ENCODE peak calls at places on chromosomes 2 and 18, in seven cellular contexts. One of them, this sample, is unnamed.

GRCh38 chr2:65700004-65700651 is 267.7 kb upstream of the SPRED2 start:
- DNase-seq in astrocyte of the spinal cord: no peak
- DNase-seq in foreskin fibroblast: no peak
- DNase-seq in fibroblast of the aortic adventitia: no peak
- DNase-seq in HCT116: no peak
- DNase-seq in fibroblast of pulmonary artery: no peak
- DNase-seq in epithelial cell of proximal tubule: no peak
- DNase-seq in this sample: no peak

GRCh38 chr18:34122724-34123334 is 101.9 kb downstream of the NOL4 start:
- DNase-seq in astrocyte of the spinal cord: peak
- DNase-seq in fibroblast of the aortic adventitia: peak
- DNase-seq in epithelial cell of proximal tubule: peak
- DNase-seq in fibroblast of pulmonary artery: peak
- DNase-seq in HCT116: peak
- DNase-seq in foreskin fibroblast: peak
- DNase-seq in this sample: peak

GRCh38 chr18:52150050-52150449 is 189.9 kb upstream of the DCC start:
- DNase-seq in fibroblast of pulmonary artery: no peak
- DNase-seq in astrocyte of the spinal cord: no peak
- DNase-seq in epithelial cell of proximal tubule: no peak
- DNase-seq in HCT116: no peak
- DNase-seq in fibroblast of the aortic adventitia: no peak
- DNase-seq in foreskin fibroblast: no peak
- DNase-seq in this sample: no peak

GRCh38 chr2:31384351-31384750 is 30.2 kb downstream of the XDH start:
- DNase-seq in astrocyte of the spinal cord: peak
- DNase-seq in epithelial cell of proximal tubule: peak
- DNase-seq in HCT116: peak
- DNase-seq in fibroblast of the aortic adventitia: peak
- DNase-seq in foreskin fibroblast: peak
- DNase-seq in fibroblast of pulmonary artery: peak
- DNase-seq in this sample: no peak

GRCh38 chr18:41849632-41850031 is 105.4 kb upstream of the PIK3C3 start:
- DNase-seq in foreskin fibroblast: no peak
- DNase-seq in epithelial cell of proximal tubule: no peak
- DNase-seq in fibroblast of the aortic adventitia: no peak
- DNase-seq in HCT116: no peak
- DNase-seq in astrocyte of the spinal cord: no peak
- DNase-seq in fibroblast of pulmonary artery: no peak
- DNase-seq in this sample: peak

GRCh38 chr18:62759704-62760402 is 44.5 kb downstream of the PHLPP1 start:
- DNase-seq in HCT116: no peak
- DNase-seq in fibroblast of the aortic adventitia: peak
- DNase-seq in astrocyte of the spinal cord: peak
- DNase-seq in fibroblast of pulmonary artery: peak
- DNase-seq in foreskin fibroblast: peak
- DNase-seq in epithelial cell of proximal tubule: no peak
- DNase-seq in this sample: no peak

GRCh38 chr2:219124379-219125110 is 36.1 kb downstream of the NHEJ1 start:
- DNase-seq in epithelial cell of proximal tubule: no peak
- DNase-seq in fibroblast of pulmonary artery: peak
- DNase-seq in HCT116: no peak
- DNase-seq in fibroblast of the aortic adventitia: peak
- DNase-seq in astrocyte of the spinal cord: peak
- DNase-seq in foreskin fibroblast: peak
- DNase-seq in this sample: no peak

GRCh38 chr2:62672601-62673000 is 32.9 kb upstream of the EHBP1 start:
- DNase-seq in HCT116: no peak
- DNase-seq in foreskin fibroblast: peak
- DNase-seq in astrocyte of the spinal cord: peak
- DNase-seq in epithelial cell of proximal tubule: peak
- DNase-seq in fibroblast of pulmonary artery: peak
- DNase-seq in fibroblast of the aortic adventitia: peak
- DNase-seq in this sample: no peak

GRCh38 chr2:172242968-172243367 is 140.3 kb upstream of the DLX2 start:
- DNase-seq in epithelial cell of proximal tubule: no peak
- DNase-seq in HCT116: no peak
- DNase-seq in foreskin fibroblast: no peak
- DNase-seq in astrocyte of the spinal cord: no peak
- DNase-seq in fibroblast of the aortic adventitia: no peak
- DNase-seq in fibroblast of pulmonary artery: peak
- DNase-seq in this sample: no peak

GRCh38 chr2:1660656-1661650 is 83.4 kb downstream of the PXDN start:
- DNase-seq in HCT116: no peak
- DNase-seq in fibroblast of the aortic adventitia: no peak
- DNase-seq in astrocyte of the spinal cord: no peak
- DNase-seq in epithelial cell of proximal tubule: no peak
- DNase-seq in foreskin fibroblast: no peak
- DNase-seq in fibroblast of pulmonary artery: no peak
- DNase-seq in this sample: no peak

GRCh38 chr2:199659207-199659606 is 191.8 kb downstream of the FTCDNL1 start:
- DNase-seq in fibroblast of the aortic adventitia: peak
- DNase-seq in epithelial cell of proximal tubule: no peak
- DNase-seq in fibroblast of pulmonary artery: peak
- DNase-seq in foreskin fibroblast: peak
- DNase-seq in astrocyte of the spinal cord: peak
- DNase-seq in HCT116: no peak
- DNase-seq in this sample: no peak

GRCh38 chr2:110659248-110659647 is 18.6 kb downstream of the BUB1 start:
- DNase-seq in fibroblast of the aortic adventitia: peak
- DNase-seq in foreskin fibroblast: no peak
- DNase-seq in fibroblast of pulmonary artery: peak
- DNase-seq in HCT116: no peak
- DNase-seq in astrocyte of the spinal cord: no peak
- DNase-seq in epithelial cell of proximal tubule: no peak
- DNase-seq in this sample: no peak

GRCh38 chr2:110664135-110664534 is 13.7 kb downstream of the BUB1 start:
- DNase-seq in foreskin fibroblast: no peak
- DNase-seq in fibroblast of pulmonary artery: no peak
- DNase-seq in fibroblast of the aortic adventitia: no peak
- DNase-seq in HCT116: no peak
- DNase-seq in astrocyte of the spinal cord: no peak
- DNase-seq in epithelial cell of proximal tubule: no peak
- DNase-seq in this sample: no peak

GRCh38 chr2:110657721-110658305 is 20.1 kb downstream of the BUB1 start:
- DNase-seq in fibroblast of the aortic adventitia: no peak
- DNase-seq in foreskin fibroblast: no peak
- DNase-seq in HCT116: no peak
- DNase-seq in fibroblast of pulmonary artery: no peak
- DNase-seq in astrocyte of the spinal cord: no peak
- DNase-seq in epithelial cell of proximal tubule: peak
- DNase-seq in this sample: no peak

GRCh38 chr2:110662560-110662959 is 15.3 kb downstream of the BUB1 start:
- DNase-seq in astrocyte of the spinal cord: no peak
- DNase-seq in fibroblast of pulmonary artery: peak
- DNase-seq in epithelial cell of proximal tubule: no peak
- DNase-seq in foreskin fibroblast: no peak
- DNase-seq in HCT116: no peak
- DNase-seq in fibroblast of the aortic adventitia: peak
- DNase-seq in this sample: no peak

DNA sequence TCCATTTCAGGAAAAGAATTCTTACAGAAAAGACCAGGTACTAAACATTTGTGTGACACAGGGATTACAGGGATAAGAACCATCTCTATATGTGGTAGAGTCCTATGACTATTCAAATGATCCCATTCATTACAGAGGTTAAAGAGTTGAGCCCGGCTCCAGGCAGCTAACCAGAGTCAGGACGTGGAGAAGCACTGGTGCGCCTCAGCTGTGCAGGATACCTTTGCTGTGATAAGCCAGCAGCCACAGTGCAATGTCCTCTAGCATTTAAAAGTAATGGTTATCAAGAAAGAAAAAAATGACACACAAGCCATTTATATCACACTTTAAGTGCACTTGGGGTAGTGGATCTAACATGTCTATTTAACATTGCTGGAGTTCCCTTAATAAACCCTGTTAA is 17.3 kb downstream of the BUB1 start:
- DNase-seq in HCT116: no peak
- DNase-seq in fibroblast of the aortic adventitia: no peak
- DNase-seq in astrocyte of the spinal cord: no peak
- DNase-seq in epithelial cell of proximal tubule: no peak
- DNase-seq in fibroblast of pulmonary artery: no peak
- DNase-seq in foreskin fibroblast: no peak
- DNase-seq in this sample: no peak
- TF ChIP-seq CTCF in HCT116: no peak
- TF ChIP-seq CTCF in fibroblast of the aortic adventitia: no peak
- TF ChIP-seq CTCF in astrocyte of the spinal cord: no peak
- TF ChIP-seq CTCF in epithelial cell of proximal tubule: no peak
- TF ChIP-seq CTCF in fibroblast of pulmonary artery: no peak
- TF ChIP-seq CTCF in foreskin fibroblast: no peak
- TF ChIP-seq CTCF in this sample: no peak

GRCh38 chr2:157874997-157875719 is 972 bp downstream of the ACVR1 start:
- DNase-seq in fibroblast of the aortic adventitia: peak
- DNase-seq in astrocyte of the spinal cord: peak
- DNase-seq in HCT116: no peak
- DNase-seq in epithelial cell of proximal tubule: no peak
- DNase-seq in foreskin fibroblast: peak
- DNase-seq in fibroblast of pulmonary artery: peak
- DNase-seq in this sample: no peak

GRCh38 chr2:157876066-157876770 is at the start of gene ACVR1:
- DNase-seq in astrocyte of the spinal cord: peak
- DNase-seq in foreskin fibroblast: peak
- DNase-seq in HCT116: peak
- DNase-seq in epithelial cell of proximal tubule: no peak
- DNase-seq in fibroblast of pulmonary artery: peak
- DNase-seq in fibroblast of the aortic adventitia: peak
- DNase-seq in this sample: peak

GRCh38 chr2:157875720-157876065 is 437 bp downstream of the ACVR1 start:
- DNase-seq in epithelial cell of proximal tubule: no peak
- DNase-seq in HCT116: no peak
- DNase-seq in foreskin fibroblast: peak
- DNase-seq in fibroblast of pulmonary artery: no peak
- DNase-seq in astrocyte of the spinal cord: peak
- DNase-seq in fibroblast of the aortic adventitia: peak
- DNase-seq in this sample: no peak

GRCh38 chr2:157872791-157873190 is 3.3 kb downstream of the ACVR1 start:
- DNase-seq in fibroblast of the aortic adventitia: no peak
- DNase-seq in epithelial cell of proximal tubule: no peak
- DNase-seq in foreskin fibroblast: no peak
- DNase-seq in fibroblast of pulmonary artery: no peak
- DNase-seq in astrocyte of the spinal cord: no peak
- DNase-seq in HCT116: no peak
- DNase-seq in this sample: no peak

DNA sequence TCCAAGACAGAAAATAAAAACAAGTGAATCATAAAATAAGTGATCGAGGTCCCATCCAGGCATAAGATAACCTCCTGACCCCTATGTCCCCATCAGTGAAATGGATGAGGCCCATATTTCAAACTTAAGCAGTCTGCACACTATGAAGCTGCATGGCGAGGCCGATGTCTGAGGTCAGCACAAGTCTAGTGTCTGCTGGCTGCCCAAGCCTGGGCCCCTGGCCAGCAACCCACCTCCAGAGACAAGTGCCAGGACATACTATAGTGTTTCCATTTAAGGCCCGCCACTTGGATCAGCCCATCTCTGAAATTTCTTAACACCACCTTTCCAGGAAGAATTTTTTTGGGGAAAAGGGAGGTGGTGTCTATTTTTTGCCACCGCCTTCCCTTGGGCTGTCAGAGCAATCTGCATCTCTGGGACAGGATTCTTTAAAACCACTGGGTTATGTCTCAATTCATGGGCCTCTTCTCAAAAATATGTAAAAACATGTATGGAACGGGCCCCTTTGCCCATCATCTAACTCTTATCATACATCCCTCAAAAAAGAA is 1.8 kb downstream of the ACVR1 start:
- DNase-seq in foreskin fibroblast: no peak
- DNase-seq in astrocyte of the spinal cord: no peak
- DNase-seq in fibroblast of pulmonary artery: no peak
- DNase-seq in HCT116: no peak
- DNase-seq in epithelial cell of proximal tubule: no peak
- DNase-seq in fibroblast of the aortic adventitia: no peak
- DNase-seq in this sample: no peak
- H3K4me3 ChIP-seq in foreskin fibroblast: peak
- H3K4me3 ChIP-seq in astrocyte of the spinal cord: peak
- H3K4me3 ChIP-seq in fibroblast of pulmonary artery: peak
- H3K4me3 ChIP-seq in HCT116: peak
- H3K4me3 ChIP-seq in epithelial cell of proximal tubule: peak
- H3K4me3 ChIP-seq in fibroblast of the aortic adventitia: peak
- H3K4me3 ChIP-seq in this sample: no peak

DNA sequence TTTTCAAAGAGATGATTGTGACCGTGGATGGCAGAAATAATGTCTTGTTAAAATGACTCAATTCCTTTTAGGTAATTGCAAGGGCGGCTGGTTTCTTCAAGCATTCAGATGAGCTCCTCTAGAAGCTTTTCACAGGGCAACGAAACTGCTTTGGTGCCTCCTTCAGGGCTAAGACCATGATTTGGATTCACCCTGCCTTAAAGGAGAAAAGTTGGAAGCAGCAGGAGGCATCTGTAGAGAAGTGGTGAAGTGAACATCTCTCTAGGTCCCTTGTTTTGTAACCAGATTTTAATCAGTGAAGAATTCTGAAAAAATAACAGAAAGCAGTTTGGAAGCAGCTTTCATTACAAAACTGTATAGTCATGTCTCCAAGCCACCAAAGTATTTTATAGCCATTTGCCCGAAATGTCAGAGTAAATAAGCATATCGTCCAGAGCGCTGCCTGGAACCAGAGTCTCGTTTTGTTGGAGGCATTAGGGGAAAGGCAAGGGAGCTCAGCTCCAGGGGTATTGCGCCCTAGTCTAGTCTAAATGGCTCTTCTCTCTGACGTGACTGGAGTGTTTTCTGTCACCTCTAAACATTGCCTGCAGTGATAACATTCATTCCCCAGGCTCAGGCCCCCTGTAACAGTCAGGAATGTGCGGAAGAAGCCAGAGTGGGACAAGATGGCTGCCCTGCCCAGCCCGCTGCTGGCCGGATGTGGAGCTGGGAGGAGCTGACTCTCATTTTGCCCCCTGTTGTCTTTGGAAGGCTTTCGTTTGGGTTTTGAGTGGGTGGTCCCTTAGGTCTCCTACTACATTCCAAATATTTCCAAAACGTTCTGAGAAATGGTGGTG is 57.9 kb upstream of the ITGB6 start:
- DNase-seq in fibroblast of the aortic adventitia: peak
- DNase-seq in foreskin fibroblast: no peak
- DNase-seq in fibroblast of pulmonary artery: no peak
- DNase-seq in HCT116: no peak
- DNase-seq in astrocyte of the spinal cord: no peak
- DNase-seq in epithelial cell of proximal tubule: no peak
- DNase-seq in this sample: no peak
- TF ChIP-seq CTCF in fibroblast of the aortic adventitia: no peak
- TF ChIP-seq CTCF in foreskin fibroblast: no peak
- TF ChIP-seq CTCF in fibroblast of pulmonary artery: no peak
- TF ChIP-seq CTCF in HCT116: no peak
- TF ChIP-seq CTCF in astrocyte of the spinal cord: no peak
- TF ChIP-seq CTCF in epithelial cell of proximal tubule: no peak
- TF ChIP-seq CTCF in this sample: no peak

DNA sequence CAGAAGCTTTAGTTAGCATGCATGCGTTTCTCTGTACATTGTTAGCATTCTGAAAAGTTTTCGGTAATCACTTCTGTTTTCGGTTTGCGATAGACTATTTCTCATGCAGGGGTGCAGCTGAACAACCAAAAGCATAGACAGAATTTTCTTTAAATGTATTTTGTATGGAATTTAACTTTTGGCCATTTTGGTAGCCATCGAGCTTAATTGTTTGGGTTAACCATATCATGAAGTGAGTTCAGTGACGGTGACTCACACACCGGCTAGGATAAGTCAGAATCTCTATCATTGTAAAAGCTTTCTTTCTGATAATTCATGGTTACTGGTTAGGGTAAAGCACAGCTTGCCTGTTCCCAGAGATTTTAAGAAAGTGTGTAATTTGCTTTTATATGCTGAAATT is 107.2 kb downstream of the CD226 start:
- DNase-seq in HCT116: no peak
- DNase-seq in foreskin fibroblast: no peak
- DNase-seq in fibroblast of the aortic adventitia: peak
- DNase-seq in epithelial cell of proximal tubule: no peak
- DNase-seq in astrocyte of the spinal cord: peak
- DNase-seq in fibroblast of pulmonary artery: peak
- DNase-seq in this sample: no peak
- H3K4me3 ChIP-seq in HCT116: no peak
- H3K4me3 ChIP-seq in foreskin fibroblast: no peak
- H3K4me3 ChIP-seq in fibroblast of the aortic adventitia: no peak
- H3K4me3 ChIP-seq in epithelial cell of proximal tubule: no peak
- H3K4me3 ChIP-seq in astrocyte of the spinal cord: no peak
- H3K4me3 ChIP-seq in fibroblast of pulmonary artery: no peak
- H3K4me3 ChIP-seq in this sample: no peak